ENCODE peak calls at places on chromosomes 13 and 19, in six cellular contexts. K is left ventricle myocardium superior; T is effector memory CD8-positive, alpha-beta T cell; N is aorta; C is CD8-positive, alpha-beta T cell; E is gastrocnemius medialis. D is an unnamed sample.

GRCh38 chr19:45005787-45006186 is 4.5 kb downstream of the RELB start:
- ATAC-seq in K (no peak), T (no peak), N (no peak), C (no peak), E (no peak), D (no peak)

GRCh38 chr19:7853760-7854107 is 20.5 kb downstream of the PRR36 start:
- ATAC-seq in K (no peak), T (peak), N (no peak), C (no peak), E (no peak), D (no peak)

GRCh38 chr19:49387936-49388372 is at the start of gene KASH5:
- ATAC-seq in K (peak), T (peak), N (peak), C (peak), E (peak), D (peak)

GRCh38 chr13:31261241-31261640 is 61.5 kb downstream of the B3GLCT start:
- ATAC-seq in K (no peak), T (no peak), N (no peak), C (no peak), E (no peak), D (no peak)

GRCh38 chr19:41263042-41263849 is 926 bp upstream of the HNRNPUL1 start:
- ATAC-seq in K (peak), T (peak), N (peak), C (peak), E (peak), D (peak)

GRCh38 chr19:4516199-4516938 is 1.9 kb downstream of the PLIN4 start:
- ATAC-seq in K (peak), T (no peak), N (no peak), C (no peak), E (peak), D (no peak)

GRCh38 chr19:35320285-35320706 is 8.7 kb upstream of the CD22 start:
- ATAC-seq in K (no peak), T (no peak), N (no peak), C (no peak), E (no peak), D (no peak)

GRCh38 chr13:97329331-97329730 is 104.6 kb upstream of the RAP2A start:
- ATAC-seq in K (peak), T (no peak), N (no peak), C (no peak), E (no peak), D (no peak)

GRCh38 chr13:49810464-49810824 is 18.0 kb upstream of the KPNA3 start:
- ATAC-seq in K (peak), T (no peak), N (no peak), C (no peak), E (no peak), D (no peak)

GRCh38 chr19:20247016-20247683 is 80.1 kb downstream of the ZNF486 start:
- ATAC-seq in K (peak), T (no peak), N (no peak), C (no peak), E (no peak), D (no peak)

GRCh38 chr19:56637976-56638555 is 4.9 kb upstream of the SMIM17 start:
- ATAC-seq in K (peak), T (no peak), N (peak), C (peak), E (no peak), D (no peak)

GRCh38 chr19:16541526-16542044 is 652 bp downstream of the CHERP start:
- ATAC-seq in K (no peak), T (peak), N (no peak), C (no peak), E (no peak), D (no peak)

GRCh38 chr19:18500820-18501219 is 21.1 kb downstream of the ELL start:
- ATAC-seq in K (peak), T (no peak), N (peak), C (no peak), E (no peak), D (peak)

GRCh38 chr13:21529102-21529893 is 70.2 kb upstream of the ZDHHC20 start:
- ATAC-seq in K (no peak), T (no peak), N (no peak), C (peak), E (no peak), D (no peak)

GRCh38 chr19:7513809-7514642 is 1.9 kb upstream of the ZNF358 start:
- ATAC-seq in K (no peak), T (no peak), N (no peak), C (no peak), E (no peak), D (no peak)

GRCh38 chr13:97219226-97219625 is 2.9 kb upstream of the MBNL2 start:
- ATAC-seq in K (no peak), T (no peak), N (no peak), C (no peak), E (no peak), D (no peak)